ENCODE peak calls at places on chromosomes 2 and 18, in six cellular contexts. L is hepatocyte, B is GM23248, H is HCT116, O is SK-N-SH, X is PC-3. E is an unnamed sample.

GRCh38 chr2:27049422-27050280 is 1.8 kb upstream of the AGBL5 start:
- DNase-seq in L (peak; percentile 72), B (no peak), H (no peak), O (peak; percentile 88), X (no peak), E (peak; percentile 37)

GRCh38 chr18:46073474-46074331 is 1.6 kb upstream of the PSTPIP2 start:
- DNase-seq in L (peak; percentile 79), B (peak; percentile 81), H (peak; percentile 51), O (peak; percentile 57), X (peak; percentile 85), E (peak; percentile 82)

GRCh38 chr2:129908721-129909373 is 70.6 kb upstream of the RAB6C start:
- DNase-seq in L (no peak), B (no peak), H (no peak), O (no peak), X (no peak), E (peak; percentile 24)

GRCh38 chr2:207901401-207901800 is 123.9 kb downstream of the PLEKHM3 start:
- DNase-seq in L (no peak), B (no peak), H (no peak), O (no peak), X (no peak), E (no peak)

GRCh38 chr18:27007880-27008279 is 142.4 kb upstream of the AQP4 start:
- DNase-seq in L (no peak), B (no peak), H (no peak), O (no peak), X (no peak), E (no peak)

GRCh38 chr2:21627938-21628337 is 504.2 kb downstream of the TDRD15 start:
- DNase-seq in L (no peak), B (no peak), H (no peak), O (no peak), X (no peak), E (no peak)

GRCh38 chr2:62504657-62505056 is 1.3 kb downstream of the TMEM17 start:
- DNase-seq in L (no peak), B (no peak), H (no peak), O (no peak), X (no peak), E (no peak)

GRCh38 chr2:40367652-40368051 is 84.2 kb downstream of the SLC8A1 start:
- DNase-seq in L (no peak), B (peak; percentile 67), H (no peak), O (no peak), X (peak; percentile 79), E (no peak)

GRCh38 chr2:71796174-71796592 is 342.8 kb downstream of the DYSF start:
- DNase-seq in L (no peak), B (peak; percentile 83), H (no peak), O (peak; percentile 57), X (peak; percentile 46), E (no peak)

GRCh38 chr2:224392545-224392944 is 9.4 kb downstream of the FAM124B start:
- DNase-seq in L (no peak), B (no peak), H (no peak), O (no peak), X (no peak), E (no peak)

GRCh38 chr18:67766930-67767329 is 250.4 kb upstream of the DSEL start:
- DNase-seq in L (no peak), B (peak; percentile 88), H (no peak), O (no peak), X (peak; percentile 95), E (no peak)

GRCh38 chr18:78927616-78928015 is 52.0 kb upstream of the SALL3 start:
- DNase-seq in L (no peak), B (no peak), H (no peak), O (no peak), X (no peak), E (no peak)

GRCh38 chr2:74238879-74239278 is 40.5 kb downstream of the MTHFD2 start:
- DNase-seq in L (no peak), B (peak; percentile 51), H (no peak), O (no peak), X (peak; percentile 48), E (no peak)

GRCh38 chr2:63029058-63029457 is 21.6 kb upstream of the OTX1 start:
- DNase-seq in L (no peak), B (peak; percentile 38), H (no peak), O (no peak), X (peak; percentile 22), E (no peak)

GRCh38 chr18:35076556-35076955 is 35.3 kb downstream of the MAPRE2 start:
- DNase-seq in L (no peak), B (peak; percentile 71), H (no peak), O (no peak), X (peak; percentile 41), E (no peak)

GRCh38 chr2:6770006-6770405 is 95.7 kb downstream of the CMPK2 start:
- DNase-seq in L (no peak), B (no peak), H (no peak), O (peak; percentile 44), X (no peak), E (no peak)

GRCh38 chr2:149039213-149039724 is 770 bp downstream of the LYPD6B start:
- DNase-seq in L (no peak), B (no peak), H (no peak), O (no peak), X (no peak), E (no peak)
- TF ChIP-seq EZH2phosphoT487 in L (no peak), B (no peak), H (no peak), O (no peak), X (peak; percentile 42), E (no peak)

DNA sequence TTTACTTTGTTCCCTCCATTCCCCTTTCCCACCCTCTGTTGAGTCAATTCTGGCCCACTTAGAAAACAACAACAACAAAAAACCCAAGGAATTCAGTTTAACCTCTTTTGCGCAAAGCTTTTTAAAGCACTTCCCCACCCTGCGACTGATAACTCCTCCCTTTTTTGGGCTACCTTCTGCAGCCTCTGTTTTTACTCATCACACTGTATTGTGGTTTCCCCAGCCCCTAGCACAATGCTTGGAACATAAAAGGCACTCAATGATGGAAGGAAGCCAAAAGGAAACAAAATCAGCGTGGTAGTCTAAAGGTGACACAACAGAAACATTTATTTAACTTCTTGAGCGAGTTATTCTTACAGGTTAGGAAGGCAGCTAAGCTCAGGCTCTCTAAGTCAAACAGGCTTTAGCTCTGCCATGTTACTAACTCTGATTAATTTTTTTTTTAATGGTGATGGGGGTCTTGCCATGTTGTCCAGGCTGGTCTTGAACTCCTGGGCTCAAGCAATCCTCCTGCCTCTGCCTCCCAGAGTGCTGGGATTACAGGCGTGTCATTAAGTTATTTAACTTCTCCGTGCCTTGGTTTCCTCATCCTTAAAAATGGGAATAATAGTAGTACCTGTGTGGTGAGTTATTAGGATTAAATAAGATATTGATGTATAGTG is 1.3 kb downstream of the CEP68 start:
- DNase-seq in L (no peak), B (peak; percentile 42), H (no peak), O (no peak), X (peak; percentile 83), E (peak; percentile 40)
- H3K4me1 ChIP-seq in L (no peaks in the 10 kb centered on the region), B (peaks cover 7% of the 10 kb centered on the region), H (peaks cover 6% of the 10 kb centered on the region), O (peaks cover under 1% of the 10 kb centered on the region), X (peaks cover 11% of the 10 kb centered on the region), E (peaks cover 14% of the 10 kb centered on the region)

DNA sequence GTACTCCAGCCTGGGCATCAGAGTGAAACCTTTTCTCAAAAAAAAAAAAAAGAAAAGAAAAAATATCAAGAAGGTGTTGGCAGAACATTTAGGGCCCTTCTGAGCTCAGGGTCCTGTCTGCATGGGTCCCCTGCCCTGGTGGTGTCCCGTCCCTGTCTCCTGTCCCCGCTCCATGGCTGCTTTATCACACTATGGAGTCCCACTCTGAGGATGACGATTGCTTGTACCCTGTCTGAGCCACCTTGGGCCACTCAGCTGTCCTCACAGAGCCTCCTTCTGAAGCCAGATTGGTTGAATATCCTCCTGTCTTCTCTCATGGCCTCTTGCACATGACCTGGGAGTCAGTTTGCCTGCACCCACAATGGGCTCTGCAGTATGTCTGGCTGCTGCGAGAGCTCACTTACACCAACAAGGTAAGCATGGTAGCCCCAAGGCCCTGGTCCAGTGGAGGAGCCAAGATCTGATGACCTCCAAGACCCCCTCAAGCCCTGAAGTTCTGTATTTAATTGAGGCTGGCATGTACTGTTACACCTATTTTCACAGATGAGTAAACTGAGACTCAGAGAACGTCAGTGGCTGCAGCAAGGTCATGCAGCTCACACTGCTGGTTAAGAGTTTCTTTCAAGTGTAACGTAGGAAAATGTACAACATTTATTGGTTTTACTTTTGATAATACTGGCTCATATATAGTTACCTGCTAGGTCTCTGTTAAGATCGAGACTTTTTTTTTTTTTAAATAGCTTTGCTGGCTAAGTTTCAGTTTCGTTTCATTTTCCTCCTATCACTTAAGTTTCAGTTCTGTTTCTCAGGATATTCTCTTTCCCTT is 16.9 kb upstream of the ZCCHC2 start:
- DNase-seq in L (no peak), B (peak; percentile 38), H (no peak), O (no peak), X (peak; percentile 27), E (no peak)
- H3K4me3 ChIP-seq in L (no peak overlapping the region), B (peak overlapping the region; percentile 50), H (no peak overlapping the region), O (peak overlapping the region; percentile 48), X (peak overlapping the region; percentile 82), E (no peak overlapping the region)

DNA sequence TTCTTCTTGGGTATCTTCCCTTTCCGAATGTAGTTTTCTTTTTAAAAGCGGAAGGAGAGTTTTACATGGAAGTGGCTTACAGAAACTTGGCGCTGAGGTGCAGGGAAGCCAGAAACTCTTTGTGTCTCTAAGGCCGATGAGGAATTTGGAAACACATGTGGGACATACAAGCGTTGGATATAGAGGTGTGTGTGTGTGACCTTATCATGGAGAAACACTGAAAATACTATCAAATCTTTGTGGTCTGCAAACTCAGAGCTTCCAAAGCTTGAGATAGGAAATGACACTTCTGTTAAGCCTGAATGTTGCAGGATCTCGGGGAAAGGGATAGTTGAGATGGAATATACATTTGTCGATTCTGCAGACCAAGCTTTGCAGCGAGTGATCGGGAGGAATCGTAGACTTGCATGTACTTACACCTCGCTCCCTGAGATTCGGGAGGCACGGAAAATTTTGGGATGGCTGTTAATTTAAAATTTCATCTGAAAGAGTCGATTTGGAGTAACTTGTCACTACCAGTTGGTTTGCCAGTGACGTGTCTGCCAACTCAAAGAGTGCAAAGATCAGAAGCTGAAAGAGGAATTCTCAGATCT is 1.0 kb downstream of the NAB1 start:
- DNase-seq in L (no peak), B (peak; percentile 61), H (no peak), O (peak; percentile 39), X (peak; percentile 26), E (peak; percentile 21)
- TF ChIP-seq EZH2phosphoT487 in L (no peak), B (no peak), H (no peak), O (no peak), X (no peak), E (no peak)

E was measured in GM23338.